ENCODE peak calls at places on chromosomes 16 and 17, in eight cellular contexts. One of them, this sample, is unnamed.

GRCh38 chr17:20223808-20224328 is 214.7 kb downstream of the SPECC1 start:
- DNase-seq in Peyer's patch: no peak
- DNase-seq in GM12865: no peak
- DNase-seq in H1: peak; percentile 37
- DNase-seq in foreskin fibroblast: no peak
- DNase-seq in neural progenitor cell: no peak
- DNase-seq in fibroblast of mammary gland: no peak
- DNase-seq in heart right ventricle: no peak
- DNase-seq in this sample: no peak

GRCh38 chr17:40602445-40603443 is 37.5 kb upstream of the CCR7 start:
- DNase-seq in Peyer's patch: no peak
- DNase-seq in fibroblast of mammary gland: no peak
- DNase-seq in heart right ventricle: no peak
- DNase-seq in H1: no peak
- DNase-seq in foreskin fibroblast: no peak
- DNase-seq in GM12865: peak; percentile 95
- DNase-seq in neural progenitor cell: no peak
- DNase-seq in this sample: no peak

GRCh38 chr17:43732961-43733360 is 25.6 kb downstream of the SOST start:
- DNase-seq in H1: no peak
- DNase-seq in neural progenitor cell: no peak
- DNase-seq in foreskin fibroblast: peak; percentile 89
- DNase-seq in fibroblast of mammary gland: peak; percentile 71
- DNase-seq in Peyer's patch: no peak
- DNase-seq in GM12865: no peak
- DNase-seq in heart right ventricle: no peak
- DNase-seq in this sample: no peak

GRCh38 chr16:22092143-22092933 is at the start of gene VWA3A:
- DNase-seq in foreskin fibroblast: peak; percentile 83
- DNase-seq in H1: peak; percentile 64
- DNase-seq in neural progenitor cell: peak; percentile 74
- DNase-seq in Peyer's patch: no peak
- DNase-seq in fibroblast of mammary gland: peak; percentile 41
- DNase-seq in GM12865: no peak
- DNase-seq in heart right ventricle: no peak
- DNase-seq in this sample: peak; percentile 38

GRCh38 chr16:30858829-30859423 is 35.0 kb downstream of the BCL7C start:
- DNase-seq in fibroblast of mammary gland: no peak
- DNase-seq in GM12865: no peak
- DNase-seq in neural progenitor cell: no peak
- DNase-seq in foreskin fibroblast: no peak
- DNase-seq in heart right ventricle: no peak
- DNase-seq in H1: no peak
- DNase-seq in Peyer's patch: no peak
- DNase-seq in this sample: no peak

GRCh38 chr17:81591971-81592370 is 39.8 kb upstream of the FAAP100 start:
- DNase-seq in Peyer's patch: no peak
- DNase-seq in H1: no peak
- DNase-seq in heart right ventricle: no peak
- DNase-seq in foreskin fibroblast: no peak
- DNase-seq in GM12865: no peak
- DNase-seq in neural progenitor cell: no peak
- DNase-seq in fibroblast of mammary gland: no peak
- DNase-seq in this sample: no peak

GRCh38 chr16:78709137-78709871 is 609.9 kb downstream of the WWOX start:
- DNase-seq in GM12865: no peak
- DNase-seq in H1: no peak
- DNase-seq in heart right ventricle: no peak
- DNase-seq in Peyer's patch: no peak
- DNase-seq in fibroblast of mammary gland: no peak
- DNase-seq in foreskin fibroblast: no peak
- DNase-seq in neural progenitor cell: peak; percentile 95
- DNase-seq in this sample: no peak

GRCh38 chr16:50695017-50696000 is 1.9 kb downstream of the NOD2 start:
- DNase-seq in heart right ventricle: no peak
- DNase-seq in fibroblast of mammary gland: no peak
- DNase-seq in Peyer's patch: no peak
- DNase-seq in foreskin fibroblast: no peak
- DNase-seq in GM12865: no peak
- DNase-seq in neural progenitor cell: no peak
- DNase-seq in H1: no peak
- DNase-seq in this sample: no peak

GRCh38 chr17:34519286-34519685 is 60.1 kb upstream of the TMEM132E start:
- DNase-seq in Peyer's patch: no peak
- DNase-seq in H1: peak; percentile 85
- DNase-seq in neural progenitor cell: peak; percentile 86
- DNase-seq in fibroblast of mammary gland: peak; percentile 9
- DNase-seq in GM12865: peak; percentile 40
- DNase-seq in heart right ventricle: no peak
- DNase-seq in foreskin fibroblast: peak; percentile 3
- DNase-seq in this sample: peak; percentile 60

GRCh38 chr17:18139949-18140348 is 31.4 kb downstream of the MYO15A start:
- DNase-seq in H1: no peak
- DNase-seq in fibroblast of mammary gland: peak; percentile 42
- DNase-seq in neural progenitor cell: peak; percentile 32
- DNase-seq in GM12865: peak; percentile 27
- DNase-seq in foreskin fibroblast: peak; percentile 66
- DNase-seq in Peyer's patch: no peak
- DNase-seq in heart right ventricle: no peak
- DNase-seq in this sample: no peak

GRCh38 chr17:4565209-4566141 is 5.1 kb upstream of the GGT6 start:
- DNase-seq in Peyer's patch: peak; percentile 88
- DNase-seq in neural progenitor cell: peak; percentile 90
- DNase-seq in fibroblast of mammary gland: peak; percentile 81
- DNase-seq in heart right ventricle: peak; percentile 68
- DNase-seq in H1: no peak
- DNase-seq in GM12865: peak; percentile 78
- DNase-seq in foreskin fibroblast: peak; percentile 85
- DNase-seq in this sample: peak; percentile 59

GRCh38 chr16:11047057-11047456 is 102.7 kb downstream of the CLEC16A start:
- DNase-seq in neural progenitor cell: no peak
- DNase-seq in GM12865: no peak
- DNase-seq in H1: no peak
- DNase-seq in foreskin fibroblast: peak; percentile 88
- DNase-seq in fibroblast of mammary gland: peak; percentile 89
- DNase-seq in heart right ventricle: no peak
- DNase-seq in Peyer's patch: no peak
- DNase-seq in this sample: no peak

GRCh38 chr17:28509784-28510183 is 3.6 kb downstream of the FOXN1 start:
- DNase-seq in fibroblast of mammary gland: no peak
- DNase-seq in heart right ventricle: no peak
- DNase-seq in neural progenitor cell: no peak
- DNase-seq in GM12865: no peak
- DNase-seq in Peyer's patch: no peak
- DNase-seq in H1: no peak
- DNase-seq in foreskin fibroblast: peak; percentile 22
- DNase-seq in this sample: no peak

GRCh38 chr17:28514571-28515002 is 8.4 kb downstream of the FOXN1 start:
- DNase-seq in Peyer's patch: peak; percentile 57
- DNase-seq in H1: no peak
- DNase-seq in heart right ventricle: no peak
- DNase-seq in GM12865: no peak
- DNase-seq in foreskin fibroblast: no peak
- DNase-seq in neural progenitor cell: no peak
- DNase-seq in fibroblast of mammary gland: no peak
- DNase-seq in this sample: no peak

GRCh38 chr17:28515518-28515917 is 9.4 kb downstream of the FOXN1 start:
- DNase-seq in fibroblast of mammary gland: no peak
- DNase-seq in heart right ventricle: no peak
- DNase-seq in GM12865: no peak
- DNase-seq in neural progenitor cell: no peak
- DNase-seq in Peyer's patch: no peak
- DNase-seq in H1: no peak
- DNase-seq in foreskin fibroblast: no peak
- DNase-seq in this sample: no peak

GRCh38 chr17:28513476-28513875 is 7.3 kb downstream of the FOXN1 start:
- DNase-seq in GM12865: no peak
- DNase-seq in heart right ventricle: no peak
- DNase-seq in H1: no peak
- DNase-seq in fibroblast of mammary gland: no peak
- DNase-seq in neural progenitor cell: no peak
- DNase-seq in Peyer's patch: no peak
- DNase-seq in foreskin fibroblast: no peak
- DNase-seq in this sample: no peak

GRCh38 chr17:28511858-28512461 is 5.8 kb downstream of the FOXN1 start:
- DNase-seq in heart right ventricle: no peak
- DNase-seq in Peyer's patch: no peak
- DNase-seq in H1: no peak
- DNase-seq in GM12865: no peak
- DNase-seq in foreskin fibroblast: no peak
- DNase-seq in neural progenitor cell: no peak
- DNase-seq in fibroblast of mammary gland: no peak
- DNase-seq in this sample: no peak
- TF ChIP-seq CTCF in heart right ventricle: no peak
- TF ChIP-seq CTCF in Peyer's patch: no peak
- TF ChIP-seq CTCF in H1: no peak
- TF ChIP-seq CTCF in GM12865: no peak
- TF ChIP-seq CTCF in foreskin fibroblast: peak; percentile 9
- TF ChIP-seq CTCF in neural progenitor cell: no peak
- TF ChIP-seq CTCF in fibroblast of mammary gland: no peak
- TF ChIP-seq CTCF in this sample: no peak

GRCh38 chr16:1184156-1184868 is 31.4 kb downstream of the CACNA1H start:
- DNase-seq in foreskin fibroblast: no peak
- DNase-seq in heart right ventricle: no peak
- DNase-seq in H1: no peak
- DNase-seq in GM12865: no peak
- DNase-seq in Peyer's patch: no peak
- DNase-seq in fibroblast of mammary gland: no peak
- DNase-seq in neural progenitor cell: no peak
- DNase-seq in this sample: no peak

GRCh38 chr16:1181715-1182671 is 29.1 kb downstream of the CACNA1H start:
- DNase-seq in foreskin fibroblast: peak; percentile 78
- DNase-seq in H1: no peak
- DNase-seq in neural progenitor cell: peak; percentile 53
- DNase-seq in heart right ventricle: peak; percentile 57
- DNase-seq in fibroblast of mammary gland: peak; percentile 51
- DNase-seq in Peyer's patch: peak; percentile 54
- DNase-seq in GM12865: no peak
- DNase-seq in this sample: no peak

GRCh38 chr16:1178295-1178910 is 25.5 kb downstream of the CACNA1H start:
- DNase-seq in fibroblast of mammary gland: no peak
- DNase-seq in neural progenitor cell: no peak
- DNase-seq in H1: no peak
- DNase-seq in GM12865: no peak
- DNase-seq in heart right ventricle: no peak
- DNase-seq in foreskin fibroblast: no peak
- DNase-seq in Peyer's patch: no peak
- DNase-seq in this sample: no peak

GRCh38 chr16:1183235-1183907 is 30.5 kb downstream of the CACNA1H start:
- DNase-seq in foreskin fibroblast: peak; percentile 60
- DNase-seq in heart right ventricle: peak; percentile 53
- DNase-seq in fibroblast of mammary gland: peak; percentile 22
- DNase-seq in H1: no peak
- DNase-seq in neural progenitor cell: peak; percentile 75
- DNase-seq in Peyer's patch: no peak
- DNase-seq in GM12865: no peak
- DNase-seq in this sample: peak; percentile 47

DNA sequence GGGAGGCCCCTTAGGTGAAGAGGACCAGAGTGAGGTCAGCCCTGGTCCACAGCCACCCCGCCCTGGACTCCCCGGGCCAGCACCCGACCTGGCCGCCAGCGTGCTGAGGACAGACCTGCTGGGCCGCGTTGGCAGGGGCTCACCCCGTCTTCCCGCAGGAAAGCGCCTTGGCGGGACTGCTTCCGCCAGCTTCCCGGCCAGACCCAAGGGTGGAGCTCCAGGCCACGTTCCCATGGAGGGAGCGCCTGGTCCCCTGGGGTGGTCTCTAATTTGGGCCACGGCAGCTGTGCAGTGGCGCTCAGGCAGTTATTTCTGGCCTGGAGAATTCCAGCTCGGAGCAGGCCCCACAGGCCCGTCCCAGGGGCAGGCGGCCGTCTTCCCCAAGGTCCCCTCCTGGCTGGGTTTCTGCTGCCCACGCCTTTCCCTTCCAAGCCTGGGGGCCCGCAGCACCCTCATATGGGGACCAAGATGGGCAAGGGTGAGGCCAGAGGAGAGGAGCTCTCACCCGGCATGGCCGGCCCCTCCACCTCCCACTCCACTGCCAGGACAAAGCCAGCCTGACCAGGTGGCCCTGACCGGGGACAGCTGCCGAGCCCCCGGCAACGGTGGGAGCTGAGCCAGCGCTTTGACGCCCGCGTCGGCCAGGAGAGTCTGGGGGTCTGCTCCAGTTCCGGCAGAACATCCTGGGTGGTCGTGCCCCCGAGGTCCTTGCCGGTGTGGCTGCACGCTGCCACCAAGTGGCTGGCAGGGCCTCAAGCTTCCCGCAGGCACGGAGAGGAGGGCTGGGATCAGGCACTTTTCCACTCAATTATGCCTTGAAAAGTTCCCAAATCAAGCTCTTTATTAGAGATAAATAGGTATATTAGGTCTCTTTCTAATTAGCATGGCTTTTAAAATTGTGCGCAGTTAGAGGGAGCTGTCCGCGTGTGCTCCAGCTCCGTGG is 28.1 kb downstream of the CACNA1H start:
- DNase-seq in fibroblast of mammary gland: no peak
- DNase-seq in H1: no peak
- DNase-seq in neural progenitor cell: peak; percentile 73
- DNase-seq in GM12865: no peak
- DNase-seq in Peyer's patch: no peak
- DNase-seq in foreskin fibroblast: peak; percentile 15
- DNase-seq in heart right ventricle: peak; percentile 74
- DNase-seq in this sample: no peak
- TF ChIP-seq CTCF in fibroblast of mammary gland: no peak
- TF ChIP-seq CTCF in H1: peak; percentile 40
- TF ChIP-seq CTCF in neural progenitor cell: peak; percentile 60
- TF ChIP-seq CTCF in GM12865: no peak
- TF ChIP-seq CTCF in Peyer's patch: no peak
- TF ChIP-seq CTCF in foreskin fibroblast: no peak
- TF ChIP-seq CTCF in heart right ventricle: no peak
- TF ChIP-seq CTCF in this sample: no peak

GRCh38 chr17:50613596-50613995 is 21.1 kb upstream of the ABCC3 start:
- DNase-seq in foreskin fibroblast: no peak
- DNase-seq in heart right ventricle: no peak
- DNase-seq in neural progenitor cell: peak; percentile 37
- DNase-seq in GM12865: no peak
- DNase-seq in Peyer's patch: no peak
- DNase-seq in fibroblast of mammary gland: no peak
- DNase-seq in H1: no peak
- DNase-seq in this sample: no peak
- TF ChIP-seq CTCF in foreskin fibroblast: no peak
- TF ChIP-seq CTCF in heart right ventricle: peak; percentile 62
- TF ChIP-seq CTCF in neural progenitor cell: peak; percentile 23
- TF ChIP-seq CTCF in GM12865: no peak
- TF ChIP-seq CTCF in Peyer's patch: no peak
- TF ChIP-seq CTCF in fibroblast of mammary gland: no peak
- TF ChIP-seq CTCF in H1: no peak
- TF ChIP-seq CTCF in this sample: no peak

DNA sequence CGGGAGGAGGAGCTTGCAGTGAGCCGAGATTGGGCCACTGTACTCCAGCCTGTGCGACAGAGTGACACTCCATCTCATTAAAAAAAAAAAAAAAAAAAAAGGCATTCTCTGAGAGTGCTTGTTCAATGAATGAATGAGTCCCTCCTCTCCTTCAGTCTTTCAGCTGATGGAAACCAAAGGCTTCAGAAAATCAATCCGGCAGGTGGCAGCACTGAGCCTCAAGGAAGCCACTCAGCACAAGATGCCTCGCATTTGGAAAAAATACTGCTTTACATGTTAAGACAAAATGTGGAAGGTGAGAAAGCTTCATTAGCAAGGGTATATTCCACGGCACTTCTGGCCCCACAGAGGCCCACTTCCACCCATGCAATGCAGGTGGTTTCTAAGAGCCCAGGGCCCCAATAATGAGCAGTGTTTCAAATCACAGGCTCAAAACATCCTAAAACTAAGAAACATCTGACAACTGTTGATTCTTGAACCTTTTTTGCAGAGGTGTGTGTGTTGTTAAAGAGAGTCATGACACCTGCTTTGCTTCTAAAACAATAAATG is 33.9 kb upstream of the SLC25A19 start:
- DNase-seq in GM12865: peak; percentile 93
- DNase-seq in neural progenitor cell: peak; percentile 93
- DNase-seq in Peyer's patch: peak; percentile 98
- DNase-seq in heart right ventricle: peak; percentile 89
- DNase-seq in foreskin fibroblast: peak; percentile 91
- DNase-seq in H1: peak; percentile 95
- DNase-seq in fibroblast of mammary gland: peak; percentile 88
- DNase-seq in this sample: peak; percentile 89
- TF ChIP-seq CTCF in GM12865: peak; percentile 70
- TF ChIP-seq CTCF in neural progenitor cell: peak; percentile 83
- TF ChIP-seq CTCF in Peyer's patch: peak; percentile 78
- TF ChIP-seq CTCF in heart right ventricle: peak; percentile 83
- TF ChIP-seq CTCF in foreskin fibroblast: peak; percentile 77
- TF ChIP-seq CTCF in H1: peak; percentile 76
- TF ChIP-seq CTCF in fibroblast of mammary gland: peak; percentile 86
- TF ChIP-seq CTCF in this sample: peak; percentile 82